ENCODE peak calls at places on chromosomes 16 and 17, in ten cellular contexts. J, L, V, A, G, H, B, M, Y and N are unnamed samples.

GRCh38 chr16:84334482-84334881 is 33.9 kb upstream of the ATP2C2 start:
- DNase-seq in L (no peak), M (no peak), G (no peak), J (no peak), Y (no peak), H (no peak), A (no peak), V (no peak), B (no peak), N (no peak)

GRCh38 chr16:19169081-19169639 is 1.1 kb downstream of the SYT17 start:
- DNase-seq in V (no peak), B (no peak), G (no peak), Y (no peak), J (no peak), M (peak), L (no peak), A (no peak), H (no peak), N (no peak)

GRCh38 chr17:12282056-12282455 is 261.4 kb downstream of the MAP2K4 start:
- DNase-seq in L (no peak), H (no peak), A (peak), M (no peak), Y (peak), G (no peak), V (no peak), J (peak), B (peak), N (no peak)

GRCh38 chr17:44235583-44235936 is 16.1 kb upstream of the UBTF start:
- DNase-seq in Y (peak), V (no peak), A (peak), G (no peak), M (no peak), L (no peak), H (no peak), B (peak), J (no peak), N (no peak)

GRCh38 chr16:64489449-64489848 is 632.4 kb downstream of the CDH11 start:
- DNase-seq in J (no peak), G (no peak), M (no peak), L (no peak), B (no peak), Y (peak), V (no peak), A (no peak), H (no peak), N (no peak)

GRCh38 chr17:10556301-10557005 is 7.0 kb upstream of the MYH2 start:
- DNase-seq in V (no peak), Y (no peak), B (peak), G (peak), A (no peak), L (no peak), M (no peak), H (no peak), J (no peak), N (no peak)

GRCh38 chr16:81946206-81946605 is 65.1 kb downstream of the SDR42E1 start:
- DNase-seq in Y (no peak), H (no peak), V (no peak), J (no peak), G (peak), B (peak), M (no peak), L (no peak), A (no peak), N (no peak)

GRCh38 chr17:12320286-12320685 is 299.6 kb downstream of the MAP2K4 start:
- DNase-seq in J (no peak), H (no peak), L (no peak), A (no peak), G (no peak), M (no peak), B (peak), V (no peak), Y (no peak), N (no peak)

GRCh38 chr16:84766978-84767773 is 52.6 kb upstream of the CRISPLD2 start:
- DNase-seq in Y (no peak), H (no peak), V (no peak), B (no peak), A (no peak), L (no peak), G (no peak), J (peak), M (no peak), N (no peak)

DNA sequence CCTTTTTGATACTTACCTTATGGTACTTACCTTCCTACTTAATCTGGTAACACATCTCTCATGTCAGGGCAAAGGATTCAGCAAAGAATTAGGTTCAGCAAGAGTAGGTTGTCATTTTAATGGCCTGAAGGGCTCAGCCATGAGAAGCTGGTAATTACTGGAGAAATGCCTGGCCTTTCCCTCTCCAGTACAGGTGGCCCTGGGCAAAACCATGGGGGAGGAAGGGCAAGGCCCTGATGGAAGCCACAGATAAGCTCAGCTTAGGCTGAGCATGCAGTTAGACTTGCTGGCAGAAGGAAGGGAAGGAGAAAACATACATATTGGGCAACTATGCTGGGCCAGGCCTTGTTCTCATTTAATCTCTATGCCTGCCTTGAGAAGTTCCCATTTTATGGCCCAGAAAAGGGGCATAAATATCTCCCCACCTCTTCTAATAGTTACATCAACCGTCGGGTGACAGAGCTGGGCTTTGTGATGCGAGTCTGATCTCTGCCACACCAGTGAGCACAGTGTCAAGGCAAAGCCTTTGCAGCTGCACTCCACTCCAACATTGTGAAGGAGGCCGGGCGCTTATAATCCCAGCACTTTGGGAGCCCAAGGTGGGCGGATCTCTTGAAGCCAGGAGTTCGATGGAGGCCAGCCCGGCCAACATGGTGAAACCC is 18.7 kb downstream of the CYB5D2 start:
- DNase-seq in B (peak), G (no peak), J (no peak), V (no peak), Y (no peak), A (peak), L (no peak), H (no peak), M (no peak), N (no peak)
- H3K27ac ChIP-seq in B (peak), G (no peak), J (peak), V (peak), Y (no peak), A (peak), L (no peak), H (no peak), M (no peak), N (peak)

GRCh38 chr16:1677942-1678499 is at the start of gene JPT2:
- DNase-seq in A (peak), G (peak), V (peak), Y (peak), H (peak), B (peak), M (peak), L (peak), J (peak), N (peak)

GRCh38 chr16:1681032-1681431 is 3.0 kb downstream of the JPT2 start:
- DNase-seq in B (no peak), L (no peak), H (no peak), J (no peak), G (no peak), M (no peak), V (no peak), Y (no peak), A (no peak), N (no peak)

GRCh38 chr16:1677339-1677738 is 740 bp upstream of the JPT2 start:
- DNase-seq in G (no peak), H (no peak), M (no peak), B (no peak), V (no peak), A (no peak), L (no peak), J (no peak), Y (no peak), N (no peak)

GRCh38 chr16:1678500-1679098 is 520 bp downstream of the JPT2 start:
- DNase-seq in Y (no peak), L (peak), M (peak), B (peak), J (peak), V (peak), A (peak), G (peak), H (peak), N (no peak)

DNA sequence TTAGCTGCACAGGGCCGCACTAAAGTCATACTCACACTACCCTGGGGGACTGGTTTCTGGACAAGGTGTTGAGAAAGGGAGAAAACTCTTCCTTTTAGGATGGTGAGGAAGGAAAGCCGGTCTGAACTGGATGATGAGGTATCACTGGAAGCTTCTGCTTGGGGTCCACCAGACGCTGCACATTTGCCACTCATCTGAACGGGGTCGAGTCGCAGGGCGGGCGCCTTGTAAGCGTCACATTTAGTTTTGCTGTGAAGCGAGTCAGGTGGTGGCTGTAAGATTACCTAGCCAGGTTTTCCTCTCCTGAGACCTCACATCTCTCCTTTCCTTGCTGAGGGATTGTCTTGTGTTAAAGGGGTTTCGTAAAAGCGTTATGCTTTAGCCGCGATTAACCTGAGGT is 2.3 kb downstream of the JPT2 start:
- DNase-seq in V (no peak), L (no peak), J (no peak), B (no peak), M (no peak), G (no peak), H (no peak), Y (no peak), A (no peak), N (no peak)
- H3K27ac ChIP-seq in V (peak), L (no peak), J (no peak), B (no peak), M (no peak), G (no peak), H (no peak), Y (peak), A (peak), N (peak)

DNA sequence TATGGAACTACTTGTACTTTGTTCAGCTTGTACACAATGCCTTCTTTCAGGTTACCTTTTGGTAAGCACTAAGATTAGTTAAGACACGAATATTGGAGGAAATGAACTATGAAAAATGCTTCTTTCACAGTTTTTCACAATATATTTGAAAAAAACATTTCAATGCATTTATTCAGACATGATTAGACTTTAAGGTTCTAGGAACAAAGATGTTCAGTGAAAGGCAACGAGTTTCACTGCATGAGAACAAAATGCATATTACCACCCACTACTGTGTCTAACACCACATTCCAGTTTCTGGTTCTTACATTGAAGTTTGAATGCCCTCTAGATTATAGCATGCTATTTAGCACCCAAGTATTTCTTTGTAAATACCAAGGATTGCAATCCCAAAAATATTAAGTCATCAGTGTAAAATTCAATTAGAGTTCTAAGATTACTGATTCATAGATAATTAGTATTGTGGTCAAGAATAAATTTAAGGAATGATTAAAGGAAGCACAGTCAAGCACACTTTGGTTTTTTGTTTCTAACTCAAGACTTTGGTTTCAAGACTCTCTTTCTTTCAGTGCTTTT is 261.7 kb downstream of the CEP112 start:
- DNase-seq in B (peak), H (no peak), J (no peak), A (no peak), G (no peak), M (no peak), V (no peak), L (no peak), Y (no peak), N (no peak)
- H3K27ac ChIP-seq in B (no peak), H (no peak), J (no peak), A (no peak), G (no peak), M (no peak), V (no peak), L (no peak), Y (no peak), N (no peak)

DNA sequence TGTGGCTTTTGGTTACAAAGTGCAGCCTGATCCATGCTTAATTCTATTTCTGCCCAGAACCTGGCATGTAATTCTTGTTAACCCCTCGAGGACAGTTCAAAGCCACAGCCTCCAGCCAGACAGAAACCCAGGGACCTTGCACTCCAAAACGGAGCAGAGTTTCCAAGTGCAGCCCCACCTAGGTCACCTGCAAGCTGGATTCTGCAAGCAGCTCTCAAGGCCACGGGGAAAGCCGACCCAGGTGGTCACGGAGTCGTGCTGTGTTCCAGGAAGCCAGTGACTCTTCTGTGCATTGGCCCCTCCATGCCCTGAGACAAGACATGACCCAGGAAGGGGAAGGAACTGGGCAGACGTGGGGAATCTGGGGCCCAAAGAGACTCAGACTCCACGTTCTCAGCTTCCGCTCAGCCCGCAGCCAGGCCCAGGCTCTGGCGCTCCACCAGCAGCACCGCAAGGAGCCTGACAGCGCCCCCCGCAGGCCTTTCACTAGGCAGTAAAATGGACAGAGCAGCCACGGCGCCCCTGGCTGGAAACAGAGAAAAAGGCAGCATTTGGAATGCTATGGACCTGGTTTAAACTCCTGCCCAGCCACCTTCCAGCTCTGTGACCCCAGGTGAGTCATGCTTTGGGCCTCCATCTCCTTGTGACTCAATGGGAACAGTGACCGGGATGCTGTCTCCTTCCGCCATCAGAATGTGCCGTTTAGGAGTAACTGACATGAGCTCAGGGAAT is 27.3 kb upstream of the GSG1L start:
- DNase-seq in J (no peak), B (peak), H (no peak), L (no peak), A (peak), V (no peak), G (no peak), M (no peak), Y (no peak), N (no peak)
- H3K27ac ChIP-seq in J (no peak), B (no peak), H (no peak), L (no peak), A (no peak), V (no peak), G (no peak), M (no peak), Y (no peak), N (no peak)

GRCh38 chr17:73308017-73308823 is 3.6 kb downstream of the CDC42EP4 start:
- DNase-seq in A (peak), V (peak), B (peak), H (no peak), Y (no peak), M (peak), G (peak), J (peak), L (peak), N (no peak)

GRCh38 chr17:73304438-73304837 is 7.4 kb downstream of the CDC42EP4 start:
- DNase-seq in H (no peak), V (no peak), J (no peak), M (no peak), L (no peak), A (no peak), G (no peak), Y (no peak), B (peak), N (no peak)

GRCh38 chr17:73304971-73305786 is 6.6 kb downstream of the CDC42EP4 start:
- DNase-seq in B (peak), V (peak), A (peak), Y (no peak), J (peak), L (peak), H (no peak), G (peak), M (peak), N (no peak)

GRCh38 chr17:73305845-73306836 is 5.7 kb downstream of the CDC42EP4 start:
- DNase-seq in H (no peak), G (no peak), B (peak), M (no peak), L (no peak), J (peak), V (no peak), Y (no peak), A (no peak), N (no peak)

GRCh38 chr17:73307130-73307529 is 4.7 kb downstream of the CDC42EP4 start:
- DNase-seq in J (no peak), G (no peak), V (peak), M (peak), H (no peak), B (no peak), A (peak), L (peak), Y (no peak), N (no peak)
- H3K27ac ChIP-seq in J (no peak), G (no peak), V (peak), M (peak), H (no peak), B (no peak), A (no peak), L (peak), Y (no peak), N (peak)

GRCh38 chr16:30927789-30928378 is 4.5 kb downstream of the FBXL19 start:
- DNase-seq in J (peak), H (no peak), Y (peak), M (peak), V (no peak), G (peak), B (peak), A (peak), L (peak), N (peak)
- H3K27ac ChIP-seq in J (no peak), H (no peak), Y (no peak), M (no peak), V (peak), G (peak), B (no peak), A (no peak), L (no peak), N (peak)

GRCh38 chr17:14760212-14760611 is 459.3 kb downstream of the HS3ST3B1 start:
- DNase-seq in V (no peak), A (no peak), Y (no peak), J (no peak), M (no peak), B (no peak), H (no peak), G (no peak), L (no peak), N (no peak)

GRCh38 chr17:14759325-14759724 is 458.4 kb downstream of the HS3ST3B1 start:
- DNase-seq in A (no peak), B (no peak), J (no peak), L (no peak), H (no peak), V (no peak), G (no peak), M (no peak), Y (no peak), N (no peak)

GRCh38 chr17:14753383-14753782 is 452.5 kb downstream of the HS3ST3B1 start:
- DNase-seq in M (no peak), G (no peak), H (no peak), L (no peak), J (no peak), Y (no peak), V (no peak), B (no peak), A (no peak), N (no peak)

GRCh38 chr17:14755002-14755401 is 454.1 kb downstream of the HS3ST3B1 start:
- DNase-seq in B (no peak), V (no peak), L (no peak), M (no peak), G (no peak), A (peak), H (no peak), J (no peak), Y (no peak), N (no peak)

DNA sequence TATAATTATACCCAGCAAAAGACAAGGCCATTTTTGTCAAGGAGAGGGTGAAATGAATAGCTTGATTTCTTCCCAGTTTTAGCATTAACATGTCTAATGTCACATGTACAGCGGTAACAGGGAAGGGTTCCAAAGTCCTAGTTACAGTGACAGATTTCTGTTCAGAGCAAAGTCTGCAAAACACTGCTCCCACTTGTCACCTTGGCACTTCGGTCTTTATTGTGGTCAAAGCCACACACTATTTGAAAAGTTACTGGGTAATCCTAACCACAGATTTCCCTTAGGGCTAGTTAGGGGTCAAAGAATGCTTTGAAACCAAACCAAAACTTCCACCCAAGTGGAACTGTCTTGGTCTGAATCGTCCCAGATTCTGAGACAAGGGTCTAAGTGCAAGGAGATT is 455.6 kb downstream of the HS3ST3B1 start:
- DNase-seq in J (no peak), A (peak), B (no peak), V (no peak), G (no peak), L (no peak), Y (no peak), H (no peak), M (no peak), N (no peak)
- H3K27ac ChIP-seq in J (no peak), A (no peak), B (no peak), V (no peak), G (no peak), L (no peak), Y (no peak), H (no peak), M (no peak), N (no peak)

GRCh38 chr17:7315570-7316243 is 547 bp upstream of the GPS2 start:
- DNase-seq in H (no peak), M (no peak), J (no peak), A (peak), G (no peak), B (no peak), V (peak), Y (no peak), L (peak), N (no peak)

GRCh38 chr17:7314719-7315569 is at the start of gene GPS2:
- DNase-seq in G (peak), H (peak), Y (no peak), M (peak), A (peak), V (peak), B (peak), L (peak), J (peak), N (peak)

GRCh38 chr17:7318121-7318860 is 3.1 kb upstream of the GPS2 start:
- DNase-seq in H (no peak), V (no peak), G (no peak), Y (no peak), L (no peak), B (no peak), A (no peak), J (no peak), M (no peak), N (no peak)

GRCh38 chr17:7313890-7314718 is 1.1 kb downstream of the GPS2 start:
- DNase-seq in J (no peak), Y (no peak), L (no peak), V (no peak), G (no peak), B (peak), H (no peak), M (no peak), A (peak), N (no peak)

GRCh38 chr17:7317161-7317803 is 2.1 kb upstream of the GPS2 start:
- DNase-seq in Y (no peak), A (no peak), J (no peak), L (no peak), H (no peak), B (no peak), M (no peak), V (no peak), G (no peak), N (no peak)
- H3K27ac ChIP-seq in Y (no peak), A (no peak), J (no peak), L (no peak), H (no peak), B (no peak), M (no peak), V (no peak), G (no peak), N (no peak)